ENCODE peak calls at places on chromosomes 6 and 20, in six cellular contexts. C, G, H, T, U and X are unnamed samples.

GRCh38 chr20:61548069-61548468 is 296.0 kb downstream of the CDH4 start:
- DNase-seq in C (no peak), G (no peak), H (no peak), T (no peak), U (no peak), X (no peak)

GRCh38 chr6:139091859-139092258 is 43.0 kb upstream of the HECA start:
- DNase-seq in C (no peak), G (no peak), H (no peak), T (no peak), U (no peak), X (no peak)

GRCh38 chr6:99613705-99614429 is 7.2 kb downstream of the PRDM13 start:
- DNase-seq in C (no peak), G (no peak), H (no peak), T (peak), U (peak), X (no peak)

GRCh38 chr6:6565488-6565887 is 23.0 kb upstream of the LY86 start:
- DNase-seq in C (no peak), G (no peak), H (no peak), T (no peak), U (no peak), X (no peak)

GRCh38 chr6:134235937-134236751 is 81.8 kb downstream of the SGK1 start:
- DNase-seq in C (no peak), G (no peak), H (no peak), T (no peak), U (no peak), X (no peak)

GRCh38 chr6:163228041-163228440 is 186.5 kb upstream of the QKI start:
- DNase-seq in C (no peak), G (no peak), H (no peak), T (no peak), U (no peak), X (no peak)

GRCh38 chr20:50172347-50173013 is 18.1 kb upstream of the CEBPB start:
- DNase-seq in C (no peak), G (no peak), H (peak), T (no peak), U (peak), X (no peak)

GRCh38 chr6:21970560-21970959 is 326.3 kb downstream of the PRL start:
- DNase-seq in C (no peak), G (no peak), H (no peak), T (no peak), U (no peak), X (no peak)

GRCh38 chr20:50475879-50476292 is 34.3 kb upstream of the PTPN1 start:
- DNase-seq in C (no peak), G (no peak), H (no peak), T (no peak), U (no peak), X (no peak)

GRCh38 chr6:79170915-79171314 is 63.6 kb downstream of the HMGN3 start:
- DNase-seq in C (no peak), G (no peak), H (no peak), T (no peak), U (no peak), X (no peak)

GRCh38 chr6:80235647-80236046 is 129.2 kb downstream of the BCKDHB start:
- DNase-seq in C (no peak), G (no peak), H (no peak), T (no peak), U (no peak), X (no peak)

GRCh38 chr20:15487682-15488081 is 1085.6 kb downstream of the KIF16B start:
- DNase-seq in C (no peak), G (no peak), H (no peak), T (no peak), U (no peak), X (no peak)

GRCh38 chr6:145075425-145075824 is 659.9 kb downstream of the EPM2A start:
- DNase-seq in C (no peak), G (no peak), H (no peak), T (no peak), U (no peak), X (no peak)

GRCh38 chr20:35318502-35319157 is 26.4 kb upstream of the FAM83C start:
- DNase-seq in C (no peak), G (peak), H (peak), T (no peak), U (no peak), X (no peak)

GRCh38 chr6:99618649-99619408 is 12.2 kb downstream of the PRDM13 start:
- DNase-seq in C (no peak), G (no peak), H (no peak), T (no peak), U (peak), X (no peak)

GRCh38 chr6:29506446-29507067 is 18.8 kb upstream of the MAS1L start:
- DNase-seq in C (no peak), G (no peak), H (no peak), T (no peak), U (no peak), X (no peak)

GRCh38 chr20:15613530-15613929 is 959.7 kb downstream of the KIF16B start:
- DNase-seq in C (no peak), G (no peak), H (peak), T (no peak), U (no peak), X (no peak)

GRCh38 chr20:12084482-12084881 is 166.8 kb downstream of the BTBD3 start:
- DNase-seq in C (no peak), G (no peak), H (no peak), T (no peak), U (no peak), X (no peak)